ENCODE peak calls at places on chromosome 15, in five cellular contexts. C is SW480; L is substantia nigra; P is naive thymus-derived CD4-positive, alpha-beta T cell; A is AG20443. B is an unnamed sample.

GRCh38 chr15:40928351-40928974 is 677 bp upstream of the DLL4 start:
- DNase-seq in P (no peak), L (no peak), C (peak), A (no peak), B (no peak)

GRCh38 chr15:93087825-93088199 is 1.2 kb downstream of the RGMA start:
- DNase-seq in L (peak), P (peak), C (peak), A (peak), B (peak)

GRCh38 chr15:43067717-43068461 is 37.9 kb downstream of the UBR1 start:
- DNase-seq in L (no peak), C (peak), A (peak), P (no peak), B (no peak)

GRCh38 chr15:66803182-66803729 is 101.2 kb downstream of the SMAD6 start:
- DNase-seq in P (no peak), L (no peak), C (peak), A (peak), B (no peak)

GRCh38 chr15:88218557-88219214 is 37.9 kb downstream of the NTRK3 start:
- DNase-seq in L (peak), C (no peak), P (no peak), A (no peak), B (no peak)

GRCh38 chr15:31352911-31353811 is 26.5 kb downstream of the KLF13 start:
- DNase-seq in A (peak), P (peak), L (peak), C (peak), B (peak)

GRCh38 chr15:28021281-28022039 is 77.7 kb downstream of the OCA2 start:
- DNase-seq in L (peak), A (no peak), P (peak), C (peak), B (no peak)

GRCh38 chr15:77634266-77634962 is 1.7 kb upstream of the LINGO1 start:
- DNase-seq in L (no peak), A (peak), P (peak), C (peak), B (peak)

GRCh38 chr15:66138882-66139281 is 114.7 kb downstream of the MEGF11 start:
- DNase-seq in L (no peak), C (no peak), A (no peak), P (no peak), B (no peak)

B was measured in CD4-positive, alpha-beta memory T cell.